ENCODE peak calls at places on chromosomes 13 and 19, in four cellular contexts. J, M, R and V are unnamed samples.

GRCh38 chr13:40812724-40813445 is 23.5 kb downstream of the SLC25A15 start:
- DNase-seq in J (no peak), M (no peak), R (no peak), V (no peak)

GRCh38 chr13:53206455-53206854 is 177.8 kb downstream of the OLFM4 start:
- DNase-seq in M (no peak), J (no peak), R (no peak), V (peak)

GRCh38 chr13:106318941-106319411 is 216.5 kb downstream of the EFNB2 start:
- DNase-seq in J (no peak), M (peak), R (no peak), V (no peak)

GRCh38 chr13:96020941-96021340 is 32.3 kb downstream of the UGGT2 start:
- DNase-seq in M (no peak), R (no peak), J (no peak), V (no peak)

GRCh38 chr19:1935484-1936208 is 5.3 kb upstream of the CSNK1G2 start:
- DNase-seq in R (no peak), J (no peak), M (peak), V (peak)

GRCh38 chr19:2051771-2052704 is 994 bp upstream of the MKNK2 start:
- DNase-seq in R (no peak), J (no peak), M (peak), V (peak)

GRCh38 chr13:70162141-70162540 is 53.9 kb upstream of the KLHL1 start:
- DNase-seq in R (no peak), M (no peak), J (peak), V (no peak)

GRCh38 chr19:8214802-8215201 is 5.6 kb downstream of the CERS4 start:
- DNase-seq in M (no peak), J (no peak), R (no peak), V (no peak)

GRCh38 chr19:6056801-6057650 is 53.3 kb downstream of the RFX2 start:
- DNase-seq in M (peak), J (no peak), R (no peak), V (no peak)
- H3K4me2 ChIP-seq in M (peak), J (no peak), R (no peak), V (no peak)

DNA sequence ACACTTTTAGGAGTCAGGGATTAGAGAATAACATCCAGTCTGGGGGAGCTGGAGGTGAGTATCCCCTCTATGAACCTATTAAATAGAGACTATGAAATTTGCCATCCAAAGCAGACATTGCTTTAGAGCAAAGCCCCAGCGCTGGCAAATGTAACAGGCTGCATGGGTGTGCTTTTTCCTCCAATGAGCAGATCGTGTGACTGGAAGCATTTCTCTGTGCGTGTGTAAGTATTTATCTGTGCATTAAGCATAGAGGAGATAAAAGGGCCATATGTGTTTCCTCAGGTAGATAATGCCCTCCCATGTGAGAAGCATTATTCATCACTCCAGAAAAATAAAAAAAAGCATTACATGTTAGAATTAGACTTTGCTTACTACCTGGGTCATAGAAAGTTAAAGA is 924 bp downstream of the TNFSF13B start:
- DNase-seq in R (no peak), M (no peak), J (no peak), V (no peak)
- H3K4me3 ChIP-seq in R (no peak), M (peak), J (no peak), V (peak)

GRCh38 chr19:13729859-13730258 is 34.5 kb upstream of the MRI1 start:
- DNase-seq in M (no peak), R (no peak), J (no peak), V (peak)
- H3K4me2 ChIP-seq in M (no peak), R (no peak), J (no peak), V (peak)

GRCh38 chr19:50498219-50499056 is 12.6 kb downstream of the JOSD2 start:
- DNase-seq in J (no peak), R (no peak), M (no peak), V (no peak)
- H3K4me3 ChIP-seq in J (no peak), R (no peak), M (no peak), V (no peak)

DNA sequence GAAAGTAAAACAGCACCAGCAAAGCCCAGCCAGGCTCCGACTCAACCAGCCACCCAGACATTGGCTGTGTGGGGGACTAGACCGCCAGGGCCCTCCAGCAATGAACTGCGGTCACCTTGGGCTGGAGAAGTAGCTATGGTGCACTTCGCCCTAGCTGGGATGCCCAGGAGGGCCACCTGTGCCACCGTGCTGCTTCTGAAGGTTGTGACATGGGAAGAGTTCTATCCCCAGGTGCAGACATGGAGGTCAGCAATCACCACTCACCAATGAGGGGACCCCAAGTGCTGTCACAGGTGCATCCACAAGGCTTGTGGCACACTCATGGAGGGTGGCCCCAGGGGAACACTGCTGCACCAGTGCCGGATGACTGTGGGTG is 73.4 kb downstream of the CEBPG start:
- DNase-seq in J (no peak), R (no peak), M (no peak), V (no peak)
- H3K4me2 ChIP-seq in J (no peak), R (no peak), M (no peak), V (no peak)